ENCODE peak calls at places on chromosomes 1 and 21, in five cellular contexts. L is esophagus squamous epithelium, W is uterus, E is right lobe of liver, T is Peyer's patch. A is an unnamed sample.

GRCh38 chr21:38645282-38645681 is 147.0 kb upstream of the ERG start:
- DNase-seq in E (no peak), L (no peak), W (no peak), T (no peak), A (no peak)

GRCh38 chr1:48061162-48062136 is 64.3 kb upstream of the TRABD2B start:
- DNase-seq in T (no peak), E (peak), W (peak), L (no peak), A (peak)

GRCh38 chr1:111234866-111235265 is 7.4 kb downstream of the CHI3L2 start:
- DNase-seq in E (no peak), L (no peak), W (no peak), T (no peak), A (no peak)

GRCh38 chr1:7690076-7690475 is 81.0 kb upstream of the VAMP3 start:
- DNase-seq in L (no peak), E (no peak), T (no peak), W (no peak), A (no peak)

GRCh38 chr1:26690157-26690556 is 5.7 kb upstream of the ARID1A start:
- DNase-seq in W (no peak), E (no peak), T (no peak), L (no peak), A (peak)

GRCh38 chr1:160120797-160121196 is 5.2 kb downstream of the ATP1A2 start:
- DNase-seq in E (no peak), W (no peak), T (no peak), L (no peak), A (no peak)

GRCh38 chr21:23887709-23888303 is 1719.5 kb downstream of the MRPL39 start:
- DNase-seq in W (no peak), E (no peak), L (no peak), T (peak), A (no peak)

GRCh38 chr1:38648417-38648816 is 211.2 kb downstream of the RRAGC start:
- DNase-seq in L (no peak), E (no peak), T (no peak), W (no peak), A (no peak)

GRCh38 chr1:236800002-236800620 is 5.0 kb downstream of the MTR start:
- DNase-seq in W (no peak), L (no peak), E (no peak), T (no peak), A (no peak)

GRCh38 chr1:193115629-193116227 is 6.1 kb upstream of the CDC73 start:
- DNase-seq in W (peak), L (no peak), E (peak), T (no peak), A (no peak)

GRCh38 chr1:161730050-161730564 is 8.8 kb downstream of the FCRLB start:
- DNase-seq in L (no peak), E (no peak), T (no peak), W (no peak), A (no peak)

GRCh38 chr1:198778049-198778448 is 139.2 kb downstream of the PTPRC start:
- DNase-seq in E (no peak), W (no peak), L (no peak), T (no peak), A (no peak)

GRCh38 chr1:61270761-61271411 is 188.5 kb downstream of the NFIA start:
- DNase-seq in L (no peak), T (no peak), E (no peak), W (no peak), A (no peak)

GRCh38 chr1:180258935-180259334 is 28.9 kb downstream of the LHX4 start:
- DNase-seq in L (no peak), E (no peak), W (no peak), T (no peak), A (no peak)

GRCh38 chr1:116553386-116554115 is 17.3 kb downstream of the CD58 start:
- DNase-seq in T (no peak), W (no peak), L (no peak), E (no peak), A (no peak)
- TF ChIP-seq POLR2A in T (no peak), W (no peak), L (no peak), E (no peak), A (no peak)

DNA sequence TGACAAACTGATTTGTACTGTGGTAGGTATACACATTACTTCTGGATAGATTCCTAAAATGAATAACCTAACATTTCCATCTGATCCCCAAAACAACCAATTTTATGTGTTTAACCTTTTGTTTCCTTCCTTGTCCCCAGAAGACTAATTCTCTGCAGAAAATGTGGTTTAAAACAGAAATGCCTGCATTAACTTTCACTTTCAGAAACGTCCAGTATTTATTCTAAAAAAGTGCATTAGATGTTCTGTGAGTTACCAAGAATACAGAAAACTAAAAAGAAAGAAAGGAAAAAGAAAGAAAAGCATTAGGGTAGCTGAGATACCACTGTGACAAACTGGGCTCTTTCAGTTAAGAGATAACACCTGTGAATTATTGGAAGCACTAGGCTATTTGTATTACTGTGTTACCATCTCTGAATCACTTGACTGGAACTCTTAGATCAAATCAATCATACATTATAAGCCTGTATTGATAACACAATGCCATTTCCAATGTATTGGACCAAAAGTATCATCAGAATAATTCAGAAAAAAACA is 177.7 kb downstream of the NCAM2 start:
- DNase-seq in T (no peak), E (no peak), L (no peak), W (no peak), A (no peak)
- H3K4me3 ChIP-seq in T (no peak), E (no peak), L (no peak), W (no peak), A (no peak)

GRCh38 chr1:1051127-1051810 is 22.8 kb downstream of the RNF223 start:
- DNase-seq in E (no peak), T (no peak), W (no peak), L (no peak), A (no peak)
- TF ChIP-seq POLR2A in E (no peak), T (no peak), W (no peak), L (no peak), A (no peak)

GRCh38 chr1:31398246-31398645 is 14.8 kb upstream of the SERINC2 start:
- DNase-seq in L (no peak), W (no peak), T (no peak), E (no peak), A (no peak)
- H3K4me3 ChIP-seq in L (no peak), W (no peak), T (no peak), E (no peak), A (no peak)

DNA sequence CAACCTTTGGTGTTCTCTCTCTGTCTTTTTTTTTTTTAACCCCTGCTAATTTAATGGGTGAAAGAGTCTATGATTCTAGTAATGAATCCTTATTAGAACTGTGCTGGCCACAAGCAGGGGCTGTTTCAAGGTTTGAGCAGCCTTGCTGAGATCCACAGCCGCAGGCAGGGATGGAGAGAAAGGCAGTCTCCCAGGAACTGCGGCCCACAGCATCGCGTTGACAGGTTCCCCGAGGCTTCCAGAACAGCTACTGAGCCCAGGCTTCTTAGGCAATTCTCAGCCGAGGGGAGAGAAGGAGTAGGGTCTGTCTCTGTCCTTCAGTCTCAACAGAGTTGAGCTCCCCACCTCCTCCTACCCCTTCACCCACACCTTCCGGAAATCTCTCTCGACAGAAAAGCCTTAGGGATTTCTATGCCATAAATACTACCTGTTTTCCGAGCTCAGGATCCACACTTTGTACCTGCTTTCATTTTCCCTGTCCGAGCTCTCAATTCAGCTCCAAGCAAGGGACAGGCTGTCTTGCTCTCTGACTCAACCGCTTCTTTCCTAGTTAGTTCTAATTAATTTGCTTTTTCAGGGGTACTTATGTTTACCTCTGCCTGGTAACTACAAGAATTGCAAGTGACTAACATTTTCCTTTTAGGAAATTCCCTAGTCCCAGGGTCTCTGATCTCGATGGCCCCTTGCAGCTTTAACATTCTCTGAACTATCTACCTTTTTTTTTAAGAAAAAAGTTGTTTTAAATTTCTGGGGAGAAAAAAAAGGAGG is 6.7 kb upstream of the CASZ1 start:
- DNase-seq in E (no peak), L (no peak), W (no peak), T (no peak), A (no peak)
- TF ChIP-seq POLR2A in E (no peak), L (no peak), W (no peak), T (peak), A (no peak)

DNA sequence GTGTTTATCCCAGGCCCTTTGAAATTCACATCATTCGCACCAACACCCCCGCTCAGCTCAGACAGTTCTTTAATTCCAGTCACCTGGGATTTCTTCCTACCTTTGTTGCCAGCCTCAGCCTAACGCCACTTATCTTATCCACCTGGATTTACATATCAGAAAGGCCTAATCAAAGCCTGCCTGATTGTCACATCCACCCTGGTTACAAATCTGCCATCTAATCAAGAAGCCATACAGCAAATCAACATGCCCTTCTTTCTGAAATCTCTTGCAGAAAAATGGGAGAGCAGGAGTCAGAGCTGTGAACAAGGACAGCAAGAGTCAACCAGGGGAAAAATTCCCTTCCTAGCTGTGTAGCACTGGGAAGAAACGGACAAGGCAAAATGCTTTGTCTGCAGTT is 173.2 kb upstream of the DAB1 start:
- DNase-seq in T (no peak), L (no peak), E (no peak), W (no peak), A (no peak)
- H3K4me3 ChIP-seq in T (no peak), L (no peak), E (no peak), W (no peak), A (no peak)

A was measured in testis.